ENCODE peak calls at places on chromosome 14, in eight cellular contexts. O is keratinocyte; E is upper lobe of right lung; A is ovary; W is sigmoid colon; L is CD8-positive, alpha-beta T cell; N is GM23338; R is dorsolateral prefrontal cortex. P is an unnamed sample.
A peak's percentile ranks its signal among the peaks of the same experiment; 100 is the strongest.

GRCh38 chr14:100348779-100349708 is 25.9 kb downstream of the SLC25A47 start:
- DNase-seq in O (no peak), E (no peak), A (no peak), W (no peak), L (no peak), N (no peak), R (no peak), P (no peak)

GRCh38 chr14:50773632-50774541 is 57.1 kb downstream of the NIN start:
- DNase-seq in O (peak; percentile 33), E (no peak), A (peak; percentile 38), W (no peak), L (no peak), N (peak; percentile 88), R (peak; percentile 58), P (peak; percentile 29)

GRCh38 chr14:76773188-76773885 is 12.1 kb downstream of the VASH1 start:
- DNase-seq in O (no peak), E (peak; percentile 81), A (peak; percentile 88), W (peak; percentile 83), L (no peak), N (no peak), R (peak; percentile 76), P (peak; percentile 68)

GRCh38 chr14:99127651-99128167 is 144.3 kb downstream of the BCL11B start:
- DNase-seq in O (no peak), E (peak; percentile 47), A (no peak), W (peak; percentile 64), L (no peak), N (peak; percentile 23), R (no peak), P (no peak)

GRCh38 chr14:55814064-55814463 is 234.1 kb downstream of the KTN1 start:
- DNase-seq in O (no peak), E (no peak), A (no peak), W (no peak), L (no peak), N (no peak), R (no peak), P (no peak)

GRCh38 chr14:55092326-55092725 is 36.7 kb upstream of the LGALS3 start:
- DNase-seq in O (no peak), E (no peak), A (no peak), W (no peak), L (no peak), N (no peak), R (no peak), P (no peak)

GRCh38 chr14:102063092-102063807 is 23.6 kb downstream of the HSP90AA1 start:
- DNase-seq in O (no peak), E (peak; percentile 94), A (peak; percentile 86), W (peak; percentile 87), L (peak; percentile 63), N (peak; percentile 73), R (peak; percentile 74), P (peak; percentile 91)

GRCh38 chr14:31268216-31268615 is 60.6 kb upstream of the HECTD1 start:
- DNase-seq in O (no peak), E (no peak), A (no peak), W (no peak), L (no peak), N (no peak), R (no peak), P (no peak)

GRCh38 chr14:94598816-94599655 is 13.2 kb upstream of the SERPINA3 start:
- DNase-seq in O (peak; percentile 83), E (no peak), A (peak; percentile 90), W (peak; percentile 93), L (no peak), N (peak; percentile 24), R (peak; percentile 88), P (peak; percentile 68)
- TF ChIP-seq CTCF in O (peak; percentile 17), E (no peak), A (peak; percentile 31), W (no peak), L (no peak), N (no peak), R (no peak), P (no peak)

GRCh38 chr14:32432813-32433538 is 103.9 kb downstream of the AKAP6 start:
- DNase-seq in O (no peak), E (no peak), A (peak; percentile 49), W (no peak), L (no peak), N (no peak), R (no peak), P (no peak)
- H3K27ac ChIP-seq in O (no peak overlapping the region), E (no peak overlapping the region), A (peak overlapping the region; percentile 73), W (peak overlapping the region; percentile 83), L (no peak overlapping the region), N (no peak overlapping the region), R (peak overlapping the region; percentile 69), P (no peak overlapping the region)

GRCh38 chr14:106372870-106373657 is 846.7 kb downstream of the TMEM121 start:
- DNase-seq in O (no peak), E (peak; percentile 84), A (no peak), W (no peak), L (peak; percentile 78), N (peak; percentile 33), R (no peak), P (peak; percentile 50)
- TF ChIP-seq CTCF in O (peak; percentile 55), E (peak; percentile 72), A (no peak), W (no peak), L (peak; percentile 93), N (peak; percentile 45), R (peak; percentile 69), P (peak; percentile 11)

GRCh38 chr14:103260629-103261124 is 73.4 kb upstream of the EIF5 start:
- DNase-seq in O (no peak), E (peak; percentile 69), A (peak; percentile 45), W (peak; percentile 74), L (no peak), N (no peak), R (no peak), P (peak; percentile 57)

GRCh38 chr14:103258211-103258610 is 75.8 kb upstream of the EIF5 start:
- DNase-seq in O (no peak), E (no peak), A (no peak), W (no peak), L (no peak), N (no peak), R (no peak), P (no peak)

GRCh38 chr14:103259801-103260628 is 74.0 kb upstream of the EIF5 start:
- DNase-seq in O (no peak), E (no peak), A (no peak), W (no peak), L (no peak), N (no peak), R (no peak), P (no peak)

GRCh38 chr14:103257211-103257962 is 76.7 kb upstream of the EIF5 start:
- DNase-seq in O (peak; percentile 78), E (no peak), A (no peak), W (no peak), L (no peak), N (no peak), R (no peak), P (no peak)

DNA sequence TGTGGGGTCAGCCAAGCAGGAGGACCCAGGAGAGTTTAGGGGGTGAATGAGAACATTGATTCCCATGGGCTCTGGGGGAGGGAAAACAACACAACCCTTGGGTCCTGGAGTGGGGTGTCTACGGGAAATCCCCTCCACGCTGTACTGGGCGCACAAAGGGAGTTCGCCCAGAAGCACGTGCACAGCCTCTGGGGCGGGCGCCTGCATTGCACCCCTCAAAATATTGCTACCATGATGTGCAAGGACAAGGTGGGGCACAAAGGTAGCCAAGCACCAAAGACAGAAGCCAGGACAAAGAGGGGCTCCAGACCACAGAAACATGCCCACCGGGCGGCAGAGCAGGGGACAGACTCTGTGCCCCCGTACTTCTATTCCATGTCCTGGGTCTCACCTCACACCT is 74.9 kb upstream of the EIF5 start:
- DNase-seq in O (no peak), E (no peak), A (no peak), W (no peak), L (no peak), N (no peak), R (no peak), P (no peak)
- H3K27ac ChIP-seq in O (no peak overlapping the region), E (no peak overlapping the region), A (no peak overlapping the region), W (no peak overlapping the region), L (no peak overlapping the region), N (no peak overlapping the region), R (no peak overlapping the region), P (no peak overlapping the region)

GRCh38 chr14:38618514-38618913 is 362.6 kb upstream of the CLEC14A start:
- DNase-seq in O (no peak), E (no peak), A (no peak), W (no peak), L (no peak), N (peak; percentile 7), R (no peak), P (no peak)
- TF ChIP-seq CTCF in O (no peak), E (no peak), A (no peak), W (no peak), L (no peak), N (peak; percentile 36), R (no peak), P (no peak)

P was measured in psoas muscle.